ENCODE peak calls at places on chromosomes 2 and 18, in six cellular contexts. O is heart left ventricle, Z is IMR-90, M is sigmoid colon, T is H1, W is upper lobe of left lung. P is an unnamed sample.
A peak's percentile ranks its signal among the peaks of the same experiment; 100 is the strongest.

GRCh38 chr18:4581966-4582365 is 126.9 kb upstream of the DLGAP1 start:
- DNase-seq in W (no peak), T (no peak), Z (no peak), O (no peak), M (no peak), P (no peak)

GRCh38 chr2:3045318-3045921 is 332.2 kb downstream of the EIPR1 start:
- DNase-seq in T (no peak), O (no peak), M (no peak), Z (no peak), W (no peak), P (no peak)

GRCh38 chr2:119366161-119366648 is 429 bp downstream of the C2orf76 start:
- DNase-seq in Z (peak; percentile 25), O (no peak), M (peak; percentile 69), W (no peak), T (no peak), P (peak; percentile 86)

GRCh38 chr2:106030287-106031268 is 163.5 kb downstream of the UXS1 start:
- DNase-seq in W (no peak), M (peak; percentile 86), O (peak; percentile 64), Z (peak; percentile 81), T (no peak), P (peak; percentile 67)

GRCh38 chr2:1864981-1865421 is 120.7 kb upstream of the PXDN start:
- DNase-seq in T (no peak), W (peak; percentile 54), Z (no peak), O (no peak), M (no peak), P (no peak)

GRCh38 chr2:133314761-133315160 is 253.5 kb downstream of the NCKAP5 start:
- DNase-seq in Z (no peak), M (no peak), W (no peak), O (no peak), T (no peak), P (no peak)

GRCh38 chr2:113263546-113263945 is 15.2 kb downstream of the PAX8 start:
- DNase-seq in T (no peak), M (no peak), O (no peak), Z (no peak), W (no peak), P (no peak)

GRCh38 chr18:58669731-58670379 is 1.4 kb upstream of the MALT1 start:
- DNase-seq in O (no peak), T (no peak), W (no peak), Z (peak; percentile 68), M (no peak), P (peak; percentile 45)

GRCh38 chr2:237904806-237905599 is 45.6 kb downstream of the RAMP1 start:
- DNase-seq in T (no peak), O (no peak), Z (peak; percentile 91), W (peak; percentile 76), M (peak; percentile 82), P (no peak)

GRCh38 chr2:240404174-240404852 is 31.1 kb upstream of the GPC1 start:
- DNase-seq in Z (no peak), W (no peak), O (no peak), T (no peak), M (no peak), P (no peak)

GRCh38 chr2:230575640-230576324 is 136.9 kb upstream of the CAB39 start:
- DNase-seq in M (no peak), T (no peak), O (no peak), Z (no peak), W (no peak), P (no peak)

GRCh38 chr18:46377557-46377956 is 273.4 kb downstream of the HAUS1 start:
- DNase-seq in W (no peak), M (no peak), T (no peak), Z (no peak), O (no peak), P (no peak)

GRCh38 chr2:61759718-61760117 is 94.1 kb downstream of the FAM161A start:
- DNase-seq in W (no peak), M (no peak), O (no peak), T (no peak), Z (peak; percentile 88), P (no peak)

GRCh38 chr18:24503182-24503581 is 42.7 kb downstream of the HRH4 start:
- DNase-seq in W (no peak), M (no peak), Z (no peak), O (no peak), T (no peak), P (no peak)

GRCh38 chr2:241187101-241187690 is 1.3 kb upstream of the ANO7 start:
- DNase-seq in Z (no peak), M (no peak), W (no peak), T (no peak), O (no peak), P (no peak)

DNA sequence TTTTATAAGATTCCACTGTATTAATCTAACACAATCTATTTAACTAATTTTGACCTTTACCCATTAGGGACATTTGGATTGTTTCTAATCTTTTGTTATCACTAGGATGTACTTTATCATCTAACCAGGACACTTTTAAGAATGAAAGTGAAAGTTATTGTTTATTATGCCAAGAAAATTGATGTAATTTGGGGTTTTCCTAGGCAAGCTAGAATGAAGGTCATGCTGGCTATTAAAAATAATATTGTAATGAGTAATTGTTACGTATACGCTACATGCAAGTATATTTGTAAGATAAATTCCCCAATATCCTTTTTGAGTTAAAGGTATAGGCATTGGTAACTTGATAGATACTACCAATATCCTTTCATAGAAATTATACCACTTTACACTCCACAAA is 74.6 kb downstream of the COL5A2 start:
- DNase-seq in W (no peak), O (no peak), Z (peak; percentile 58), M (no peak), T (no peak), P (no peak)
- H3K4me1 ChIP-seq in W (peaks cover 3% of the 10 kb centered on the region), O (no peaks in the 10 kb centered on the region), Z (peaks cover 2% of the 10 kb centered on the region), M (no peaks in the 10 kb centered on the region), T (no peaks in the 10 kb centered on the region), P (no peaks in the 10 kb centered on the region)

GRCh38 chr2:121545257-121545656 is 14.6 kb downstream of the RNU4ATAC start:
- DNase-seq in W (no peak), O (no peak), Z (no peak), M (no peak), T (no peak), P (no peak)

GRCh38 chr2:121550669-121551068 is 20.0 kb downstream of the RNU4ATAC start:
- DNase-seq in O (no peak), T (no peak), Z (no peak), W (no peak), M (no peak), P (no peak)

GRCh38 chr2:121547646-121548045 is 17.0 kb downstream of the RNU4ATAC start:
- DNase-seq in M (no peak), T (no peak), Z (no peak), W (no peak), O (no peak), P (no peak)
- H3K9me3 ChIP-seq in M (no peaks in the 10 kb centered on the region), T (no peaks in the 10 kb centered on the region), Z (no peaks in the 10 kb centered on the region), W (no peaks in the 10 kb centered on the region), O (no peaks in the 10 kb centered on the region), P (no peaks in the 10 kb centered on the region)

GRCh38 chr2:27496357-27497287 is at the start of gene GCKR:
- DNase-seq in Z (peak; percentile 52), W (no peak), T (no peak), M (no peak), O (no peak), P (no peak)
- TF ChIP-seq POLR2A in Z (no peak), W (no peak), T (no peak), M (no peak), O (no peak), P (no peak)

GRCh38 chr2:9230881-9231280 is 24.3 kb downstream of the ASAP2 start:
- DNase-seq in Z (no peak), O (no peak), M (no peak), W (peak; percentile 25), T (no peak), P (no peak)

GRCh38 chr2:9232886-9233285 is 26.3 kb downstream of the ASAP2 start:
- DNase-seq in Z (peak; percentile 41), T (no peak), M (no peak), W (no peak), O (no peak), P (no peak)

GRCh38 chr2:9230051-9230802 is 23.6 kb downstream of the ASAP2 start:
- DNase-seq in T (no peak), W (peak; percentile 69), Z (peak; percentile 51), O (peak; percentile 85), M (peak; percentile 78), P (no peak)

GRCh38 chr2:9231291-9232165 is 24.9 kb downstream of the ASAP2 start:
- DNase-seq in O (peak; percentile 67), Z (no peak), M (no peak), T (no peak), W (peak; percentile 54), P (no peak)

GRCh38 chr2:9232166-9232479 is 25.5 kb downstream of the ASAP2 start:
- DNase-seq in W (no peak), O (no peak), M (no peak), Z (no peak), T (no peak), P (no peak)
- H3K4me1 ChIP-seq in W (peaks cover 71% of the 10 kb centered on the region), O (peaks cover 90% of the 10 kb centered on the region), M (peaks cover 75% of the 10 kb centered on the region), Z (peaks cover 69% of the 10 kb centered on the region), T (peaks cover under 1% of the 10 kb centered on the region), P (no peaks in the 10 kb centered on the region)